ENCODE peak calls at places on chromosome 14, in five cellular contexts. B, Q, M, H and A are unnamed samples.
A peak's percentile ranks its signal among the peaks of the same experiment; 100 is the strongest.

GRCh38 chr14:104139460-104140212 is 1.2 kb downstream of the KIF26A start:
- DNase-seq in B (peak; percentile 43), H (no peak), Q (no peak), M (peak; percentile 41), A (no peak)

GRCh38 chr14:100106260-100106659 is 41.0 kb downstream of the EVL start:
- DNase-seq in H (no peak), M (peak; percentile 82), B (no peak), Q (no peak), A (no peak)

GRCh38 chr14:77026930-77027537 is 1.5 kb downstream of the IRF2BPL start:
- DNase-seq in H (no peak), M (peak; percentile 77), B (peak; percentile 82), Q (no peak), A (no peak)

GRCh38 chr14:51547260-51547659 is 104.5 kb upstream of the FRMD6 start:
- DNase-seq in B (peak; percentile 44), H (peak; percentile 93), Q (no peak), M (no peak), A (peak; percentile 99)

GRCh38 chr14:70692210-70692609 is 50.5 kb downstream of the TTC9 start:
- DNase-seq in M (peak; percentile 66), B (peak; percentile 11), Q (no peak), H (no peak), A (no peak)

GRCh38 chr14:75254381-75254821 is 24.2 kb upstream of the FOS start:
- DNase-seq in H (no peak), M (peak; percentile 58), Q (no peak), B (no peak), A (no peak)

GRCh38 chr14:96811265-96811664 is 14.1 kb downstream of the VRK1 start:
- DNase-seq in H (peak; percentile 63), M (no peak), Q (no peak), B (no peak), A (peak; percentile 38)

GRCh38 chr14:26163761-26164160 is 434.1 kb downstream of the NOVA1 start:
- DNase-seq in H (peak; percentile 4), M (no peak), B (peak; percentile 84), Q (no peak), A (no peak)